ENCODE peak calls at places on chromosomes 13 and 19, in four cellular contexts. One of them, this sample, is unnamed.

GRCh38 chr19:8221161-8221560 is 12.0 kb downstream of the CERS4 start:
- DNase-seq in activated CD4-positive, alpha-beta T cell treated with anti-CD3 and anti-CD28 coated beads for 24 hours: no peak
- DNase-seq in midbrain: peak
- DNase-seq in stimulated activated CD8-positive, alpha-beta memory T cell treated with anti-CD3 and anti-CD28 coated beads, Interleukin-7, amount 100 ng/mL, for 1 hour: no peak
- DNase-seq in this sample: no peak

GRCh38 chr13:76717092-76717491 is 169.1 kb downstream of the KCTD12 start:
- DNase-seq in activated CD4-positive, alpha-beta T cell treated with anti-CD3 and anti-CD28 coated beads for 24 hours: no peak
- DNase-seq in midbrain: no peak
- DNase-seq in stimulated activated CD8-positive, alpha-beta memory T cell treated with anti-CD3 and anti-CD28 coated beads, Interleukin-7, amount 100 ng/mL, for 1 hour: no peak
- DNase-seq in this sample: no peak

GRCh38 chr19:33580645-33581037 is 41.1 kb upstream of the CHST8 start:
- DNase-seq in activated CD4-positive, alpha-beta T cell treated with anti-CD3 and anti-CD28 coated beads for 24 hours: no peak
- DNase-seq in midbrain: peak
- DNase-seq in stimulated activated CD8-positive, alpha-beta memory T cell treated with anti-CD3 and anti-CD28 coated beads, Interleukin-7, amount 100 ng/mL, for 1 hour: no peak
- DNase-seq in this sample: no peak

GRCh38 chr19:1672038-1672768 is 19.8 kb upstream of the TCF3 start:
- DNase-seq in activated CD4-positive, alpha-beta T cell treated with anti-CD3 and anti-CD28 coated beads for 24 hours: peak
- DNase-seq in midbrain: no peak
- DNase-seq in stimulated activated CD8-positive, alpha-beta memory T cell treated with anti-CD3 and anti-CD28 coated beads, Interleukin-7, amount 100 ng/mL, for 1 hour: peak
- DNase-seq in this sample: no peak

GRCh38 chr13:97267418-97268059 is 45.4 kb downstream of the MBNL2 start:
- DNase-seq in activated CD4-positive, alpha-beta T cell treated with anti-CD3 and anti-CD28 coated beads for 24 hours: no peak
- DNase-seq in midbrain: no peak
- DNase-seq in stimulated activated CD8-positive, alpha-beta memory T cell treated with anti-CD3 and anti-CD28 coated beads, Interleukin-7, amount 100 ng/mL, for 1 hour: no peak
- DNase-seq in this sample: no peak

GRCh38 chr13:75079226-75079625 is 402.7 kb downstream of the TBC1D4 start:
- DNase-seq in activated CD4-positive, alpha-beta T cell treated with anti-CD3 and anti-CD28 coated beads for 24 hours: no peak
- DNase-seq in midbrain: no peak
- DNase-seq in stimulated activated CD8-positive, alpha-beta memory T cell treated with anti-CD3 and anti-CD28 coated beads, Interleukin-7, amount 100 ng/mL, for 1 hour: no peak
- DNase-seq in this sample: no peak

GRCh38 chr19:18610245-18610555 is 2.5 kb upstream of the TMEM59L start:
- DNase-seq in activated CD4-positive, alpha-beta T cell treated with anti-CD3 and anti-CD28 coated beads for 24 hours: no peak
- DNase-seq in midbrain: no peak
- DNase-seq in stimulated activated CD8-positive, alpha-beta memory T cell treated with anti-CD3 and anti-CD28 coated beads, Interleukin-7, amount 100 ng/mL, for 1 hour: no peak
- DNase-seq in this sample: no peak

GRCh38 chr19:33508941-33509614 is 12.5 kb downstream of the PEPD start:
- DNase-seq in activated CD4-positive, alpha-beta T cell treated with anti-CD3 and anti-CD28 coated beads for 24 hours: no peak
- DNase-seq in midbrain: no peak
- DNase-seq in stimulated activated CD8-positive, alpha-beta memory T cell treated with anti-CD3 and anti-CD28 coated beads, Interleukin-7, amount 100 ng/mL, for 1 hour: no peak
- DNase-seq in this sample: no peak

GRCh38 chr13:77002590-77003190 is 10.8 kb downstream of the CLN5 start:
- DNase-seq in activated CD4-positive, alpha-beta T cell treated with anti-CD3 and anti-CD28 coated beads for 24 hours: no peak
- DNase-seq in midbrain: peak
- DNase-seq in stimulated activated CD8-positive, alpha-beta memory T cell treated with anti-CD3 and anti-CD28 coated beads, Interleukin-7, amount 100 ng/mL, for 1 hour: no peak
- DNase-seq in this sample: no peak

GRCh38 chr13:34589581-34589980 is 352.5 kb upstream of the NBEA start:
- DNase-seq in activated CD4-positive, alpha-beta T cell treated with anti-CD3 and anti-CD28 coated beads for 24 hours: no peak
- DNase-seq in midbrain: no peak
- DNase-seq in stimulated activated CD8-positive, alpha-beta memory T cell treated with anti-CD3 and anti-CD28 coated beads, Interleukin-7, amount 100 ng/mL, for 1 hour: no peak
- DNase-seq in this sample: no peak

GRCh38 chr13:20699715-20700114 is 3.8 kb upstream of the IL17D start:
- DNase-seq in activated CD4-positive, alpha-beta T cell treated with anti-CD3 and anti-CD28 coated beads for 24 hours: no peak
- DNase-seq in midbrain: no peak
- DNase-seq in stimulated activated CD8-positive, alpha-beta memory T cell treated with anti-CD3 and anti-CD28 coated beads, Interleukin-7, amount 100 ng/mL, for 1 hour: no peak
- DNase-seq in this sample: no peak

GRCh38 chr13:101018720-101019119 is 344.1 kb upstream of the TMTC4 start:
- DNase-seq in activated CD4-positive, alpha-beta T cell treated with anti-CD3 and anti-CD28 coated beads for 24 hours: no peak
- DNase-seq in midbrain: no peak
- DNase-seq in stimulated activated CD8-positive, alpha-beta memory T cell treated with anti-CD3 and anti-CD28 coated beads, Interleukin-7, amount 100 ng/mL, for 1 hour: no peak
- DNase-seq in this sample: no peak

GRCh38 chr19:44848036-44848804 is 2.1 kb downstream of the NECTIN2 start:
- DNase-seq in activated CD4-positive, alpha-beta T cell treated with anti-CD3 and anti-CD28 coated beads for 24 hours: no peak
- DNase-seq in midbrain: no peak
- DNase-seq in stimulated activated CD8-positive, alpha-beta memory T cell treated with anti-CD3 and anti-CD28 coated beads, Interleukin-7, amount 100 ng/mL, for 1 hour: no peak
- DNase-seq in this sample: no peak

GRCh38 chr13:41295973-41296372 is 15.1 kb upstream of the NAA16 start:
- DNase-seq in activated CD4-positive, alpha-beta T cell treated with anti-CD3 and anti-CD28 coated beads for 24 hours: no peak
- DNase-seq in midbrain: no peak
- DNase-seq in stimulated activated CD8-positive, alpha-beta memory T cell treated with anti-CD3 and anti-CD28 coated beads, Interleukin-7, amount 100 ng/mL, for 1 hour: no peak
- DNase-seq in this sample: no peak

GRCh38 chr19:35645680-35646511 is 2.2 kb upstream of the COX6B1 start:
- DNase-seq in activated CD4-positive, alpha-beta T cell treated with anti-CD3 and anti-CD28 coated beads for 24 hours: no peak
- DNase-seq in midbrain: no peak
- DNase-seq in stimulated activated CD8-positive, alpha-beta memory T cell treated with anti-CD3 and anti-CD28 coated beads, Interleukin-7, amount 100 ng/mL, for 1 hour: no peak
- DNase-seq in this sample: no peak

GRCh38 chr19:34041922-34042521 is 130.3 kb upstream of the LSM14A start:
- DNase-seq in activated CD4-positive, alpha-beta T cell treated with anti-CD3 and anti-CD28 coated beads for 24 hours: peak
- DNase-seq in midbrain: peak
- DNase-seq in stimulated activated CD8-positive, alpha-beta memory T cell treated with anti-CD3 and anti-CD28 coated beads, Interleukin-7, amount 100 ng/mL, for 1 hour: peak
- DNase-seq in this sample: peak

This sample was measured in omental fat pad.